ENCODE peak calls at places on chromosomes 7 and 10, in five cellular contexts. W, R, H, G and L are unnamed samples.

GRCh38 chr7:24381919-24382505 is 98.0 kb downstream of the NPY start:
- ATAC-seq in W (peak; percentile 76), H (peak; percentile 90), R (peak; percentile 80), G (no peak), L (no peak)

GRCh38 chr7:130932667-130933432 is 198.8 kb upstream of the KLF14 start:
- ATAC-seq in G (no peak), R (no peak), H (peak; percentile 40), W (peak; percentile 20), L (no peak)

GRCh38 chr10:26821699-26822542 is 38.8 kb downstream of the ABI1 start:
- ATAC-seq in R (no peak), H (no peak), W (no peak), G (no peak), L (no peak)

GRCh38 chr7:14233026-14233897 is 243.8 kb upstream of the ETV1 start:
- ATAC-seq in R (no peak), H (no peak), W (no peak), G (no peak), L (no peak)

GRCh38 chr7:39589323-39590111 is 23.3 kb downstream of the YAE1 start:
- ATAC-seq in R (peak; percentile 92), H (no peak), W (peak; percentile 40), G (no peak), L (peak; percentile 25)

GRCh38 chr10:49741108-49741995 is 20.8 kb downstream of the OGDHL start:
- ATAC-seq in H (peak; percentile 8), G (no peak), W (peak; percentile 9), R (peak; percentile 7), L (no peak)

GRCh38 chr10:91023708-91024438 is 103.0 kb upstream of the ANKRD1 start:
- ATAC-seq in R (no peak), G (no peak), W (no peak), H (no peak), L (peak; percentile 28)

GRCh38 chr7:66539948-66540375 is 88.7 kb upstream of the KCTD7 start:
- ATAC-seq in G (no peak), W (no peak), H (no peak), R (peak; percentile 74), L (no peak)

GRCh38 chr10:68090586-68090985 is 15.5 kb upstream of the HERC4 start:
- ATAC-seq in H (no peak), R (no peak), G (no peak), W (no peak), L (no peak)

GRCh38 chr10:113007343-113007771 is 57.3 kb downstream of the TCF7L2 start:
- ATAC-seq in W (no peak), G (no peak), H (peak; percentile 94), R (no peak), L (no peak)

GRCh38 chr7:31043035-31043434 is 9.1 kb upstream of the ADCYAP1R1 start:
- ATAC-seq in H (no peak), W (no peak), G (no peak), R (no peak), L (no peak)

GRCh38 chr10:18044976-18045720 is 93.4 kb downstream of the SLC39A12 start:
- ATAC-seq in H (no peak), W (no peak), R (no peak), G (no peak), L (no peak)

GRCh38 chr7:101628522-101628921 is 574 bp downstream of the MYL10 start:
- ATAC-seq in W (no peak), R (no peak), G (no peak), H (no peak), L (no peak)

GRCh38 chr7:55250313-55250712 is 114.8 kb upstream of the LANCL2 start:
- ATAC-seq in H (peak; percentile 56), W (peak; percentile 64), G (no peak), R (peak; percentile 51), L (no peak)

GRCh38 chr7:106065560-106066500 is 46.3 kb downstream of the SYPL1 start:
- ATAC-seq in H (peak; percentile 51), W (no peak), R (no peak), G (peak; percentile 43), L (no peak)

GRCh38 chr10:109866168-109866994 is 56.9 kb downstream of the XPNPEP1 start:
- ATAC-seq in G (peak; percentile 52), R (peak; percentile 93), H (peak; percentile 83), W (peak; percentile 85), L (peak; percentile 53)

GRCh38 chr10:865924-866576 is 65.5 kb downstream of the LARP4B start:
- ATAC-seq in H (no peak), G (no peak), W (no peak), R (no peak), L (no peak)

GRCh38 chr7:23472974-23473847 is 2.9 kb upstream of the IGF2BP3 start:
- ATAC-seq in H (peak; percentile 0), R (peak; percentile 6), W (no peak), G (no peak), L (no peak)

GRCh38 chr10:29588640-29589421 is 45.9 kb downstream of the SVIL start:
- ATAC-seq in G (no peak), R (no peak), W (no peak), H (no peak), L (no peak)

GRCh38 chr7:15174470-15174869 is 271.9 kb upstream of the DGKB start:
- ATAC-seq in R (no peak), G (no peak), H (no peak), W (no peak), L (no peak)

GRCh38 chr7:105060923-105061322 is 46.9 kb downstream of the KMT2E start:
- ATAC-seq in G (no peak), R (peak; percentile 35), H (no peak), W (no peak), L (no peak)

GRCh38 chr7:79096361-79096805 is 357.1 kb downstream of the MAGI2 start:
- ATAC-seq in W (no peak), H (no peak), R (no peak), G (no peak), L (no peak)

GRCh38 chr10:80265740-80266512 is 23.5 kb downstream of the MAT1A start:
- ATAC-seq in H (peak; percentile 55), W (peak; percentile 71), R (peak; percentile 40), G (peak; percentile 57), L (no peak)

GRCh38 chr7:116399808-116400207 is 99.7 kb upstream of the CAV2 start:
- ATAC-seq in R (no peak), W (peak; percentile 18), H (no peak), G (no peak), L (no peak)
- TF ChIP-seq EP300 in R (no peak), W (peak; percentile 16), H (no peak), G (no peak), L (no peak)

GRCh38 chr10:88066319-88066718 is 202.9 kb downstream of the PTEN start:
- ATAC-seq in R (no peak), G (no peak), H (no peak), W (no peak), L (no peak)

GRCh38 chr10:88062798-88063472 is 199.5 kb downstream of the PTEN start:
- ATAC-seq in G (no peak), R (no peak), W (peak; percentile 68), H (peak; percentile 94), L (no peak)

GRCh38 chr10:88063861-88064521 is 200.6 kb downstream of the PTEN start:
- ATAC-seq in W (no peak), G (no peak), R (no peak), H (no peak), L (peak; percentile 13)

GRCh38 chr10:88065384-88066049 is 202.1 kb downstream of the PTEN start:
- ATAC-seq in G (peak; percentile 5), R (no peak), H (no peak), W (no peak), L (no peak)

DNA sequence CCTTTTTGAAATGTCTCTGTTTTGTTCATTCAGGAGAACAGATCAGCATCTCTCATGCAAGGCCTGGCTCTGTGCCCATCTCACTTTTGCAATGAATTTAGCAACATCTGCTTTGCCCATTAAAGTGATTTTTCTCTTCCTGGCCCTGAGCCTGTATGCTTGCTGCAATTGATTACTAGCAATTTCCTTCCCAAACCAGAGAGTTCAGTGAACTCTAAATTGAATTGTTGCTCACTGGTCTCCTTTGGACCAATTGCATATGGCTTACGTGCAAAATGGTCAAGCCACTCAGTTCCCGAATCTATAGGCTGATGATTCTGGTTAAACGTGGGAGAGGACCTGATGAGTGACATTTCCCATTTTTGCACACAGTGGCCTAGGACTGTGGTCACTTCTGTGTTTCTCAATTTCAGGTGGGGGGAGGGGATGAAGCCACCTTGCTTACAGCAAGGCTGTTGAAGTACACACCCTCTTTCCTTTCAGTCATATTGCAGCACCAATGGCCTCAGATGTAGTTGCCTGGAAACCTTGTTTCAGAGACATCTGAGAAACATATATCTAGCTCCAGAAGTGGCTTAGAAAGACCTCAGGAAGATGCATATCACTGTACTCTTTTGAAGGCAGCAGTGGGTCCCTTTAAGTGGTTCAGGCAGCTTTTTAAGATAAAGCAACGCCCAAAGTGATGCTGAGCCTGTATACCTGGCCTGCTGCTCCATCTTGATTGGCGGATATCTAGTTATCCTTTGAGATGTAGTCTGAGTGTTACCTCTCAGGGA is 201.4 kb downstream of the PTEN start:
- ATAC-seq in R (no peak), G (peak; percentile 65), H (no peak), W (no peak), L (peak; percentile 49)
- TF ChIP-seq POLR2A in R (no peak), G (no peak), H (no peak), W (no peak), L (no peak)

GRCh38 chr10:124524991-124525653 is 63.5 kb downstream of the LHPP start:
- ATAC-seq in H (no peak), R (no peak), G (no peak), W (no peak), L (peak; percentile 54)
- TF ChIP-seq EP300 in H (no peak), R (no peak), G (no peak), W (no peak), L (no peak)

DNA sequence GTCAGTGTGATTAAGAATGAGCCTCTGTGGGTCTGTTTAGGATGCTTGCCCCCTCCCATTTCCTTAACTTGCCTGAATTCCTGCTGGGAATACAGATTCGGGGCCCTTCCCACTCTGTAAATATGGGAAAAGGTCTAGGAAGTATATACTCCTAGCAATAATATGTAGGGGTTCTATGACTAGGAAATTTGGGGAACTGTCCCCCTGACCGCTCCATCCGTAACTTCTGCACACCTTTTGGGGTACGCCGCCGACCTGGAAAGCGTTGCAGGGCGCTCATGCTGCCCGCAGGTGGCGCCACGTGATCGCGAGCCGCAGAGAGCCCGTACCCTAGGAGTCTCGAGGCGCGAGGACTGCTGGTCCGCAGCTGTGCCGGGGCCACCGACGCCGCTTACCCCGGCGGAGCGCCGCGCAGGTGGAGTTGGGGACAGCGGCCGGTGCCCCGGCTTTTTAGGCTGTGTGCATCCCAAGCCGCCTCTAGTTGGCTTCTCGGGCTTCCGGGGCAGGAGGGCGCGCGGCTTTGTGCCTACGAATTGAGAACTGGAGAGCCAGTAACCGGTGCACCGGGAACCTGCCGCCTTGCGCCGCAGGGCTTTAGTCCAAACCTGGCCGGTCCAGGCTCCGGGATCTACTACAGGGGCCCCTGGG is 656 bp upstream of the CNNM2 start:
- ATAC-seq in W (peak; percentile 79), G (peak; percentile 89), R (peak; percentile 73), H (peak; percentile 66), L (peak; percentile 69)
- TF ChIP-seq POLR2A in W (no peak), G (peak; percentile 40), R (no peak), H (no peak), L (no peak)

DNA sequence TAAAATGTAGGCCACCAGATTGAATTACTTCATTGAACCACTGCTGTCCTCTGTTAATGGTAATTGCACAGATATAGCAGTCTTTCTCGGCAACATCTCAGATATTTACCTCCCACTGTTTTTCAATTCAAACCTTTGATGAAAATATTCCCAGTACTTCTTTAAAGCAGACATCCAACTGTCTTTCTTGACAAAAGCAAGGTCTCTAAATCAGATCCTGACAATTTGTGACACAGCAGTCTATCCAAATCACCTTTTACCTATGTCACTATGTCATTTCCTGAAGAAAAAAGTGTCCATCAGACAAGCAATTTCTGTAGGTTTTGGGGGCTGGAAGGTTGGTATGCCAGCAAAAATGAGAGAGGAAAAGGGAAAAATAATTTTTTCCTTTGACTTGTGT is 555.7 kb downstream of the AUTS2 start:
- ATAC-seq in W (no peak), H (no peak), G (no peak), R (no peak), L (no peak)
- TF ChIP-seq EP300 in W (no peak), H (no peak), G (no peak), R (no peak), L (no peak)